ENCODE peak calls at places on chromosome 10, in nine cellular contexts. Z is hepatocyte; U is COR-L47; R is progenitor cell of endocrine pancreas; W is NT2/D1; O is HTR-8/SVneo; B is activated CD4-positive, alpha-beta T cell treated with anti-CD3 and anti-CD28 coated beads, Interleukin-2, amount 10 ng/mL, durations not matched to agents 24 days and 14 days; X is ELR; L is stimulated activated CD8-positive, alpha-beta memory T cell treated with anti-CD3 and anti-CD28 coated beads, Interleukin-7, amount 100 ng/mL, for 4 hours. D is an unnamed sample.

GRCh38 chr10:124298891-124299290 is 119.8 kb downstream of the OAT start:
- DNase-seq in Z (no peak), U (no peak), R (no peak), W (no peak), O (no peak), B (no peak), X (no peak), L (no peak), D (no peak)

GRCh38 chr10:14562615-14563214 is 212.0 kb downstream of the FAM107B start:
- DNase-seq in Z (no peak), U (no peak), R (no peak), W (no peak), O (no peak), B (no peak), X (no peak), L (no peak), D (no peak)

GRCh38 chr10:90621577-90621976 is 236.3 kb downstream of the HTR7 start:
- DNase-seq in Z (peak), U (no peak), R (peak), W (peak), O (no peak), B (no peak), X (peak), L (no peak), D (peak)

GRCh38 chr10:71774916-71775702 is 1.8 kb upstream of the VSIR start:
- DNase-seq in Z (no peak), U (no peak), R (no peak), W (no peak), O (no peak), B (no peak), X (no peak), L (no peak), D (no peak)

GRCh38 chr10:35415505-35415904 is 79.2 kb downstream of the CCNY start:
- DNase-seq in Z (no peak), U (no peak), R (no peak), W (no peak), O (no peak), B (no peak), X (no peak), L (no peak), D (no peak)

GRCh38 chr10:24223953-24224352 is 15.0 kb downstream of the KIAA1217 start:
- DNase-seq in Z (no peak), U (no peak), R (no peak), W (no peak), O (no peak), B (no peak), X (no peak), L (no peak), D (no peak)

GRCh38 chr10:17001297-17001744 is 128.3 kb downstream of the CUBN start:
- DNase-seq in Z (no peak), U (no peak), R (no peak), W (no peak), O (no peak), B (no peak), X (peak), L (no peak), D (peak)

GRCh38 chr10:59340279-59340678 is 22.1 kb downstream of the FAM13C start:
- DNase-seq in Z (no peak), U (no peak), R (no peak), W (no peak), O (no peak), B (no peak), X (no peak), L (no peak), D (no peak)

GRCh38 chr10:2760736-2761135 is 306.6 kb upstream of the PFKP start:
- DNase-seq in Z (no peak), U (no peak), R (no peak), W (no peak), O (no peak), B (no peak), X (no peak), L (no peak), D (peak)

GRCh38 chr10:80173441-80173840 is 31.9 kb downstream of the ANXA11 start:
- DNase-seq in Z (no peak), U (peak), R (no peak), W (no peak), O (no peak), B (no peak), X (no peak), L (no peak), D (no peak)

GRCh38 chr10:95755511-95756004 is 405 bp upstream of the ENTPD1 start:
- DNase-seq in Z (peak), U (no peak), R (no peak), W (no peak), O (no peak), B (no peak), X (no peak), L (no peak), D (peak)

D was measured in RPMI7951.